ENCODE peak calls at places on chromosomes 5 and 9, in seven cellular contexts. O is tibial artery; B is CD4-positive, CD25-positive, alpha-beta regulatory T cell; L is kidney; Q is left lung; Y is pancreas; J is substantia nigra. D is an unnamed sample.

GRCh38 chr9:90037136-90037797 is 432.5 kb downstream of the GADD45G start:
- DNase-seq in L (no peak), O (no peak), Y (no peak), Q (no peak), B (no peak), J (no peak), D (no peak)

GRCh38 chr9:135950135-135950682 is 11.0 kb downstream of the UBAC1 start:
- DNase-seq in B (no peak), J (no peak), L (no peak), Y (no peak), Q (no peak), O (no peak), D (no peak)

GRCh38 chr9:113621309-113621791 is 157.8 kb downstream of the RGS3 start:
- DNase-seq in B (no peak), J (no peak), L (peak), Q (no peak), Y (no peak), O (peak), D (no peak)

GRCh38 chr9:8070779-8071444 is 271.3 kb upstream of the DMAC1 start:
- DNase-seq in Y (no peak), J (no peak), L (peak), B (no peak), Q (peak), O (no peak), D (no peak)

GRCh38 chr9:93121316-93122241 is 12.5 kb downstream of the NINJ1 start:
- DNase-seq in Y (peak), O (peak), J (no peak), B (no peak), Q (peak), L (peak), D (no peak)

GRCh38 chr9:114153761-114154596 is 1.4 kb upstream of the COL27A1 start:
- DNase-seq in L (no peak), B (no peak), Q (no peak), J (no peak), Y (peak), O (no peak), D (no peak)

GRCh38 chr5:39947657-39948056 is 522.9 kb upstream of the DAB2 start:
- DNase-seq in Y (peak), B (no peak), Q (no peak), L (no peak), O (peak), J (no peak), D (no peak)

GRCh38 chr5:88955403-88955802 is 72.4 kb upstream of the MEF2C start:
- DNase-seq in B (no peak), Y (no peak), J (no peak), O (no peak), Q (no peak), L (no peak), D (no peak)

GRCh38 chr5:108380531-108381021 is 1.3 kb downstream of the FBXL17 start:
- DNase-seq in Y (peak), Q (peak), J (peak), O (peak), B (peak), L (peak), D (peak)

GRCh38 chr5:108381034-108381954 is 604 bp downstream of the FBXL17 start:
- DNase-seq in B (peak), L (peak), J (peak), O (peak), Y (peak), Q (peak), D (peak)

GRCh38 chr5:108382784-108383358 is 973 bp upstream of the FBXL17 start:
- DNase-seq in J (no peak), B (peak), O (no peak), Y (no peak), Q (no peak), L (no peak), D (peak)

GRCh38 chr5:108381955-108382783 is at the start of gene FBXL17:
- DNase-seq in Q (peak), O (peak), Y (peak), J (peak), L (peak), B (peak), D (peak)

GRCh38 chr5:108379722-108380530 is 2.0 kb downstream of the FBXL17 start:
- DNase-seq in J (no peak), Y (no peak), Q (no peak), B (peak), L (no peak), O (no peak), D (no peak)
- H3K27ac ChIP-seq in J (peak), Y (peak), Q (peak), B (peak), L (peak), O (peak), D (peak)

GRCh38 chr5:134845852-134846640 is at the start of gene C5orf24:
- DNase-seq in Y (peak), B (peak), L (peak), Q (peak), J (peak), O (peak), D (peak)
- H3K27ac ChIP-seq in Y (peak), B (peak), L (peak), Q (peak), J (peak), O (peak), D (peak)

GRCh38 chr9:131658753-131659129 is 81.1 kb downstream of the RAPGEF1 start:
- DNase-seq in L (no peak), O (no peak), J (no peak), Q (no peak), B (no peak), Y (no peak), D (no peak)
- H3K27ac ChIP-seq in L (no peak), O (peak), J (no peak), Q (peak), B (peak), Y (peak), D (no peak)

GRCh38 chr5:62585306-62585705 is 6.7 kb downstream of the LRRC70 start:
- DNase-seq in J (no peak), Y (no peak), L (no peak), Q (no peak), B (no peak), O (no peak), D (no peak)
- H3K27ac ChIP-seq in J (no peak), Y (no peak), L (no peak), Q (no peak), B (no peak), O (no peak), D (no peak)

GRCh38 chr9:14312721-14313377 is 1.1 kb downstream of the NFIB start:
- DNase-seq in Y (peak), J (no peak), B (no peak), L (peak), Q (peak), O (peak), D (no peak)
- H3K27ac ChIP-seq in Y (peak), J (peak), B (no peak), L (peak), Q (peak), O (peak), D (no peak)

DNA sequence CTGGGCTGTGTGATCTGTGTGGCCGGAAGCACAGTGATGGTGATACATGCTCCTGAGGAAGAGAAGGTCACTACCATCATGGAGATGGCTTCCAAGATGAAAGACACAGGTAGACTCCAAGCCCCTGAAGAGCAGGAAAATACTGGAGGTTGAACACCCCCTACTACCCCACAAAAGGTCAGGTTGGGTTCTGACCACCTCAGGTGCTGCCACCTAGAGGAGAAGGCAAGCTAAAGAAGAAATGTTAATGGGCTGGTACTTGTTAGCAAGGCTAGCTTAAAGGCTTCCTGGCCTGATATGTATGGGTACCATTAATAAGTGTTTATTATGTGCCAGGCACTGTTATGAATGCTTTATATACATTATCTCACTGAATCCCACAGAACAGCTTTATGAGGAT is 11.7 kb downstream of the NIPAL4 start:
- DNase-seq in L (no peak), J (no peak), Q (no peak), B (no peak), Y (no peak), O (no peak), D (no peak)
- H3K27ac ChIP-seq in L (no peak), J (peak), Q (no peak), B (no peak), Y (no peak), O (no peak), D (no peak)